ENCODE peak calls at places on chromosomes 4 and X, in eight cellular contexts. One of them, this sample, is unnamed.
A peak's percentile ranks its signal among the peaks of the same experiment; 100 is the strongest.

GRCh38 chrX:119398974-119399771 is at the start of gene SLC25A43:
- DNase-seq in transverse colon: peak; percentile 57
- DNase-seq in aorta: peak; percentile 58
- DNase-seq in colonic mucosa: peak; percentile 64
- DNase-seq in tibial artery: peak; percentile 65
- DNase-seq in uterus: peak; percentile 53
- DNase-seq in K562: peak; percentile 51
- DNase-seq in AG04450: no peak
- DNase-seq in this sample: no peak

GRCh38 chr4:138992676-138993075 is 22.9 kb upstream of the NOCT start:
- DNase-seq in aorta: no peak
- DNase-seq in tibial artery: no peak
- DNase-seq in colonic mucosa: no peak
- DNase-seq in K562: no peak
- DNase-seq in uterus: no peak
- DNase-seq in transverse colon: no peak
- DNase-seq in AG04450: no peak
- DNase-seq in this sample: no peak

GRCh38 chr4:12729384-12729783 is 754.8 kb downstream of the RAB28 start:
- DNase-seq in colonic mucosa: no peak
- DNase-seq in AG04450: no peak
- DNase-seq in aorta: no peak
- DNase-seq in K562: peak; percentile 6
- DNase-seq in uterus: no peak
- DNase-seq in tibial artery: no peak
- DNase-seq in transverse colon: no peak
- DNase-seq in this sample: no peak

GRCh38 chr4:166146806-166147540 is 273.9 kb downstream of the TLL1 start:
- DNase-seq in transverse colon: no peak
- DNase-seq in aorta: no peak
- DNase-seq in uterus: no peak
- DNase-seq in AG04450: no peak
- DNase-seq in K562: no peak
- DNase-seq in tibial artery: no peak
- DNase-seq in colonic mucosa: no peak
- DNase-seq in this sample: no peak

GRCh38 chr4:52861879-52862604 is at the start of gene RASL11B:
- DNase-seq in colonic mucosa: peak; percentile 84
- DNase-seq in K562: peak; percentile 88
- DNase-seq in transverse colon: peak; percentile 84
- DNase-seq in uterus: peak; percentile 85
- DNase-seq in tibial artery: peak; percentile 92
- DNase-seq in AG04450: no peak
- DNase-seq in aorta: peak; percentile 89
- DNase-seq in this sample: no peak

GRCh38 chr4:69749771-69750170 is 10.6 kb downstream of the SULT1B1 start:
- DNase-seq in aorta: no peak
- DNase-seq in tibial artery: no peak
- DNase-seq in K562: no peak
- DNase-seq in AG04450: no peak
- DNase-seq in uterus: no peak
- DNase-seq in transverse colon: no peak
- DNase-seq in colonic mucosa: no peak
- DNase-seq in this sample: no peak

GRCh38 chr4:150867148-150867547 is 147.9 kb downstream of the LRBA start:
- DNase-seq in uterus: no peak
- DNase-seq in K562: peak; percentile 86
- DNase-seq in transverse colon: no peak
- DNase-seq in AG04450: peak; percentile 50
- DNase-seq in tibial artery: no peak
- DNase-seq in colonic mucosa: peak; percentile 50
- DNase-seq in aorta: no peak
- DNase-seq in this sample: peak; percentile 26

GRCh38 chr4:40473578-40474388 is 138.7 kb downstream of the CHRNA9 start:
- DNase-seq in aorta: no peak
- DNase-seq in tibial artery: no peak
- DNase-seq in transverse colon: peak; percentile 62
- DNase-seq in K562: no peak
- DNase-seq in AG04450: no peak
- DNase-seq in colonic mucosa: peak; percentile 80
- DNase-seq in uterus: no peak
- DNase-seq in this sample: no peak

GRCh38 chrX:119521246-119521645 is 44.0 kb downstream of the STEEP1 start:
- DNase-seq in uterus: no peak
- DNase-seq in aorta: no peak
- DNase-seq in tibial artery: no peak
- DNase-seq in K562: no peak
- DNase-seq in colonic mucosa: no peak
- DNase-seq in AG04450: no peak
- DNase-seq in transverse colon: no peak
- DNase-seq in this sample: no peak

GRCh38 chrX:65697915-65698796 is 30.7 kb downstream of the MSN start:
- DNase-seq in tibial artery: no peak
- DNase-seq in K562: peak; percentile 82
- DNase-seq in aorta: peak; percentile 68
- DNase-seq in transverse colon: peak; percentile 66
- DNase-seq in AG04450: no peak
- DNase-seq in colonic mucosa: peak; percentile 45
- DNase-seq in uterus: no peak
- DNase-seq in this sample: no peak

GRCh38 chr4:138190452-138190858 is 51.7 kb downstream of the SLC7A11 start:
- DNase-seq in aorta: no peak
- DNase-seq in tibial artery: no peak
- DNase-seq in K562: no peak
- DNase-seq in transverse colon: no peak
- DNase-seq in uterus: no peak
- DNase-seq in colonic mucosa: no peak
- DNase-seq in AG04450: no peak
- DNase-seq in this sample: no peak

GRCh38 chrX:106939566-106939965 is 19.4 kb downstream of the CLDN2 start:
- DNase-seq in aorta: no peak
- DNase-seq in tibial artery: no peak
- DNase-seq in transverse colon: no peak
- DNase-seq in uterus: no peak
- DNase-seq in K562: no peak
- DNase-seq in AG04450: no peak
- DNase-seq in colonic mucosa: no peak
- DNase-seq in this sample: no peak

GRCh38 chr4:8555716-8556115 is 24.5 kb upstream of the GPR78 start:
- DNase-seq in colonic mucosa: no peak
- DNase-seq in transverse colon: no peak
- DNase-seq in aorta: no peak
- DNase-seq in uterus: no peak
- DNase-seq in AG04450: no peak
- DNase-seq in tibial artery: no peak
- DNase-seq in K562: no peak
- DNase-seq in this sample: no peak

GRCh38 chr4:92234393-92235176 is 69.2 kb upstream of the GRID2 start:
- DNase-seq in AG04450: peak; percentile 97
- DNase-seq in tibial artery: no peak
- DNase-seq in K562: no peak
- DNase-seq in aorta: no peak
- DNase-seq in colonic mucosa: no peak
- DNase-seq in transverse colon: no peak
- DNase-seq in uterus: no peak
- DNase-seq in this sample: peak; percentile 86

GRCh38 chr4:69874507-69874906 is 14.6 kb upstream of the SULT1E1 start:
- DNase-seq in AG04450: no peak
- DNase-seq in transverse colon: no peak
- DNase-seq in colonic mucosa: no peak
- DNase-seq in tibial artery: no peak
- DNase-seq in uterus: no peak
- DNase-seq in K562: no peak
- DNase-seq in aorta: no peak
- DNase-seq in this sample: peak; percentile 31

GRCh38 chrX:53684415-53685192 is 1.9 kb downstream of the HUWE1 start:
- DNase-seq in uterus: no peak
- DNase-seq in aorta: no peak
- DNase-seq in colonic mucosa: no peak
- DNase-seq in AG04450: no peak
- DNase-seq in K562: no peak
- DNase-seq in transverse colon: no peak
- DNase-seq in tibial artery: no peak
- DNase-seq in this sample: no peak

GRCh38 chrX:73262991-73263390 is 48.3 kb upstream of the NAP1L2 start:
- DNase-seq in K562: peak; percentile 10
- DNase-seq in transverse colon: no peak
- DNase-seq in aorta: no peak
- DNase-seq in colonic mucosa: no peak
- DNase-seq in uterus: no peak
- DNase-seq in AG04450: no peak
- DNase-seq in tibial artery: no peak
- DNase-seq in this sample: no peak

GRCh38 chrX:43108828-43109227 is 330.9 kb upstream of the PPP1R2C start:
- DNase-seq in uterus: no peak
- DNase-seq in aorta: no peak
- DNase-seq in tibial artery: no peak
- DNase-seq in transverse colon: no peak
- DNase-seq in colonic mucosa: no peak
- DNase-seq in AG04450: no peak
- DNase-seq in K562: no peak
- DNase-seq in this sample: no peak

GRCh38 chr4:5757954-5758353 is 47.0 kb downstream of the EVC start:
- DNase-seq in aorta: no peak
- DNase-seq in tibial artery: peak; percentile 17
- DNase-seq in uterus: no peak
- DNase-seq in transverse colon: no peak
- DNase-seq in colonic mucosa: peak; percentile 4
- DNase-seq in K562: no peak
- DNase-seq in AG04450: no peak
- DNase-seq in this sample: no peak
- H3K27ac ChIP-seq in aorta: no peak overlapping the region
- H3K27ac ChIP-seq in tibial artery: no peak overlapping the region
- H3K27ac ChIP-seq in uterus: no peak overlapping the region
- H3K27ac ChIP-seq in transverse colon: no peak overlapping the region
- H3K27ac ChIP-seq in colonic mucosa: no peak overlapping the region
- H3K27ac ChIP-seq in K562: no peak overlapping the region
- H3K27ac ChIP-seq in AG04450: peak overlapping the region; percentile 68
- H3K27ac ChIP-seq in this sample: peak overlapping the region; percentile 98

GRCh38 chr4:48774760-48775398 is 5.2 kb downstream of the FRYL start:
- DNase-seq in tibial artery: no peak
- DNase-seq in AG04450: no peak
- DNase-seq in colonic mucosa: no peak
- DNase-seq in uterus: no peak
- DNase-seq in aorta: no peak
- DNase-seq in K562: no peak
- DNase-seq in transverse colon: no peak
- DNase-seq in this sample: no peak
- H3K27ac ChIP-seq in tibial artery: peak overlapping the region; percentile 18
- H3K27ac ChIP-seq in AG04450: no peak overlapping the region
- H3K27ac ChIP-seq in colonic mucosa: no peak overlapping the region
- H3K27ac ChIP-seq in uterus: no peak overlapping the region
- H3K27ac ChIP-seq in aorta: peak overlapping the region; percentile 67
- H3K27ac ChIP-seq in K562: no peak overlapping the region
- H3K27ac ChIP-seq in transverse colon: no peak overlapping the region
- H3K27ac ChIP-seq in this sample: no peak overlapping the region

DNA sequence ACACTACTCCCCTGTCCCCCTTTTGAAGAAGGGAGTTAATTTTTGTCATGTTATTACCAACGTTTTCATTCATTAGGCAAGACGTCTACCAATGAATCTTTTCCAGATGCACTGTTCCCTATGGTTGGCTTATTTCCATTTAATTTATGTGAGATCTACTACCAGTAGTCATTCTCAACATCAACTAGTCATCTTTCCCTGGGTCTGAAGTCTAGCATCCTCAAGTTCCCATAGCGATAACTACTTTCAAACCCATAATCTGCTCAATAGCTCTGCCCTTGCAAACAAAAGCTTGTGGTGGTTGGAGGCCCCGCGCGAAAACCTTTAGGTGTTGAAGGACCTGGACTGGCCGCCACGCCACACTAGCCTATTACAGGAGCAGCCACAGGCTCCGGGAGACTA is 815 bp downstream of the PPAT start:
- DNase-seq in uterus: no peak
- DNase-seq in K562: peak; percentile 81
- DNase-seq in tibial artery: no peak
- DNase-seq in AG04450: no peak
- DNase-seq in colonic mucosa: no peak
- DNase-seq in transverse colon: no peak
- DNase-seq in aorta: no peak
- DNase-seq in this sample: no peak
- H3K27ac ChIP-seq in uterus: peak overlapping the region; percentile 96
- H3K27ac ChIP-seq in K562: peak overlapping the region; percentile 96
- H3K27ac ChIP-seq in tibial artery: peak overlapping the region; percentile 92
- H3K27ac ChIP-seq in AG04450: peak overlapping the region; percentile 59
- H3K27ac ChIP-seq in colonic mucosa: peak overlapping the region; percentile 98
- H3K27ac ChIP-seq in transverse colon: peak overlapping the region; percentile 94
- H3K27ac ChIP-seq in aorta: no peak overlapping the region
- H3K27ac ChIP-seq in this sample: peak overlapping the region; percentile 77

GRCh38 chr4:1012031-1012739 is 759 bp downstream of the FGFRL1 start:
- DNase-seq in uterus: peak; percentile 53
- DNase-seq in transverse colon: peak; percentile 67
- DNase-seq in aorta: no peak
- DNase-seq in AG04450: no peak
- DNase-seq in colonic mucosa: peak; percentile 71
- DNase-seq in tibial artery: no peak
- DNase-seq in K562: peak; percentile 83
- DNase-seq in this sample: no peak

GRCh38 chr4:1009647-1010521 is 1.5 kb upstream of the FGFRL1 start:
- DNase-seq in tibial artery: peak; percentile 85
- DNase-seq in K562: peak; percentile 69
- DNase-seq in aorta: peak; percentile 78
- DNase-seq in colonic mucosa: peak; percentile 84
- DNase-seq in AG04450: no peak
- DNase-seq in transverse colon: peak; percentile 84
- DNase-seq in uterus: peak; percentile 75
- DNase-seq in this sample: no peak

GRCh38 chr4:1008840-1009646 is 2.4 kb upstream of the FGFRL1 start:
- DNase-seq in colonic mucosa: peak; percentile 48
- DNase-seq in aorta: peak; percentile 74
- DNase-seq in transverse colon: peak; percentile 53
- DNase-seq in AG04450: no peak
- DNase-seq in K562: no peak
- DNase-seq in tibial artery: peak; percentile 82
- DNase-seq in uterus: peak; percentile 50
- DNase-seq in this sample: no peak

GRCh38 chr4:1010522-1011021 is 854 bp upstream of the FGFRL1 start:
- DNase-seq in colonic mucosa: peak; percentile 68
- DNase-seq in aorta: peak; percentile 87
- DNase-seq in AG04450: peak; percentile 27
- DNase-seq in K562: peak; percentile 63
- DNase-seq in transverse colon: peak; percentile 76
- DNase-seq in tibial artery: peak; percentile 93
- DNase-seq in uterus: peak; percentile 73
- DNase-seq in this sample: peak; percentile 87

DNA sequence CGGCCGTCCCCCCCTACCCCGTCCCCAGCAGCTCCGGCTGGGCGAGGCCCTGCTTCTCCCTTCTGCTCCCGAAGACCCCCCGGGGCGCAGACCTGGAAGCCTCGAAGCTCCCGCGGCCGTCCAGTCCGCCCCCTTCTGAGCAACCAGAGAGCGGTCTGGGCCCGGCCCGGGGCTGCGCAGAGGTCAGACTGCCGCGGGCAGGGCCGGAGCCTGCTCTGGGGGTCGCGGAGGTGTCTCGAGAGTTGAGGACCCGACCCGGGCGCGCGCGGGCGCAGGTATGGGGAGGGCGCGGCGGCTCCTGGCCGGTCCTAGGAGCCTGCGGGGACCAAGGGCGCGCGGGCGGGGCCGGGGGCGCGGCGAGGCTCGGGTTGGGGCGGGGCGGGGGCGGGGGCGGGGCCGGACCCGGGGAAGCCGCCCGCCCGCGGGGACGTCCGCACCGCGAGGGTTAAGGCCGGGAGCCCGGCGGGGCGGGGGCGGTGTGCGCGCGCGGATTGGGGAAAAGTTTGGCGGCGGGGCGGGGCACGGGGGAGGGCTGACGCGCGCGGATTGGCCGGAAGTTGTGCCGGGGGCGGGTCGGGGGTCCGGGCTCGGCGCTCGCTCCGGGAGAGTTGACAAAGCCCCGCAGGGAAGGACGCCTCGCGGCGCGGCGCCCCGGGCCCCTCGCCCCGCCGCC is at the start of gene FGFRL1:
- DNase-seq in colonic mucosa: peak; percentile 96
- DNase-seq in uterus: peak; percentile 93
- DNase-seq in K562: peak; percentile 95
- DNase-seq in tibial artery: peak; percentile 95
- DNase-seq in AG04450: peak; percentile 41
- DNase-seq in transverse colon: peak; percentile 96
- DNase-seq in aorta: peak; percentile 96
- DNase-seq in this sample: peak; percentile 34
- H3K27ac ChIP-seq in colonic mucosa: peak within 1 kb of the TSS; percentile 72
- H3K27ac ChIP-seq in uterus: peak within 1 kb of the TSS; percentile 28
- H3K27ac ChIP-seq in K562: peak within 1 kb of the TSS; percentile 62
- H3K27ac ChIP-seq in tibial artery: peak within 1 kb of the TSS; percentile 84
- H3K27ac ChIP-seq in AG04450: peak within 1 kb of the TSS; percentile 31
- H3K27ac ChIP-seq in transverse colon: peak within 1 kb of the TSS; percentile 84
- H3K27ac ChIP-seq in aorta: no peak within 1 kb of the TSS
- H3K27ac ChIP-seq in this sample: peak within 1 kb of the TSS; percentile 95

This sample was measured in epithelial cell of prostate.